ENCODE peak calls at places on chromosome 19, in seven cellular contexts. K, Y, I, V, W, A and C are unnamed samples.

GRCh38 chr19:15379996-15380647 is 535 bp upstream of the AKAP8 start:
- DNase-seq in A (no peak), Y (no peak), I (peak), V (peak), K (peak), W (no peak), C (peak)

GRCh38 chr19:41427647-41428480 is 690 bp upstream of the B3GNT8 start:
- DNase-seq in Y (peak), K (no peak), I (no peak), V (peak), W (peak), A (no peak), C (no peak)

GRCh38 chr19:42420055-42420544 is 7.1 kb downstream of the LIPE start:
- DNase-seq in W (no peak), I (peak), K (peak), V (no peak), Y (peak), A (peak), C (peak)

GRCh38 chr19:41376998-41377365 is 649 bp downstream of the TMEM91 start:
- DNase-seq in W (no peak), K (no peak), V (no peak), Y (no peak), A (no peak), I (no peak), C (no peak)

GRCh38 chr19:4144666-4145261 is 8.7 kb upstream of the CREB3L3 start:
- DNase-seq in A (peak), K (no peak), W (no peak), V (no peak), Y (no peak), I (peak), C (no peak)

GRCh38 chr19:31037311-31037710 is 311.9 kb downstream of the TSHZ3 start:
- DNase-seq in K (peak), V (no peak), Y (no peak), I (no peak), A (no peak), W (no peak), C (no peak)

GRCh38 chr19:15091918-15092753 is 10.1 kb downstream of the OR1I1 start:
- DNase-seq in K (peak), W (no peak), I (peak), Y (no peak), V (no peak), A (peak), C (peak)

GRCh38 chr19:36775768-36776167 is 3.2 kb upstream of the ZNF850 start:
- DNase-seq in V (peak), Y (no peak), W (no peak), I (no peak), A (no peak), K (no peak), C (no peak)

GRCh38 chr19:49875177-49875576 is 2.0 kb downstream of the AKT1S1 start:
- DNase-seq in V (no peak), Y (no peak), I (no peak), A (no peak), K (no peak), W (no peak), C (no peak)

GRCh38 chr19:17264641-17264979 is at the start of gene USHBP1:
- DNase-seq in I (no peak), A (no peak), Y (no peak), V (peak), K (no peak), W (no peak), C (no peak)

GRCh38 chr19:58514564-58515020 is 2.8 kb upstream of the SLC27A5 start:
- DNase-seq in W (no peak), A (no peak), I (no peak), Y (no peak), K (no peak), V (no peak), C (no peak)

GRCh38 chr19:11142528-11143171 is 12.9 kb downstream of the SPC24 start:
- DNase-seq in W (peak), V (peak), Y (no peak), A (no peak), I (peak), K (peak), C (peak)

GRCh38 chr19:30873691-30874090 is 475.5 kb downstream of the TSHZ3 start:
- DNase-seq in A (no peak), Y (no peak), W (no peak), K (no peak), I (no peak), V (no peak), C (no peak)

GRCh38 chr19:4830768-4831265 is 695 bp downstream of the TICAM1 start:
- DNase-seq in V (no peak), W (no peak), I (no peak), A (peak), K (no peak), Y (no peak), C (peak)

GRCh38 chr19:8251025-8251472 is 41.9 kb downstream of the CERS4 start:
- DNase-seq in V (peak), W (peak), A (peak), I (peak), Y (no peak), K (no peak), C (peak)

GRCh38 chr19:50549927-50550593 is 18.2 kb downstream of the LRRC4B start:
- DNase-seq in A (no peak), V (no peak), I (no peak), Y (no peak), K (no peak), W (no peak), C (no peak)

GRCh38 chr19:46471116-46471733 is at the start of gene PNMA8A:
- DNase-seq in I (peak), Y (no peak), V (peak), W (no peak), K (peak), A (no peak), C (peak)

GRCh38 chr19:42196011-42197001 is 21.2 kb downstream of the DEDD2 start:
- DNase-seq in Y (no peak), K (no peak), V (no peak), A (no peak), W (no peak), I (no peak), C (no peak)

GRCh38 chr19:10562609-10563008 is 3.2 kb downstream of the KRI1 start:
- DNase-seq in A (no peak), W (no peak), I (no peak), V (no peak), K (no peak), Y (no peak), C (no peak)

GRCh38 chr19:3612901-3613741 is 6.4 kb upstream of the TBXA2R start:
- DNase-seq in V (no peak), Y (no peak), A (no peak), K (no peak), W (no peak), I (no peak), C (no peak)

GRCh38 chr19:42254083-42254849 is 662 bp downstream of the ERF start:
- DNase-seq in Y (peak), V (peak), K (no peak), I (peak), W (peak), A (peak), C (peak)

GRCh38 chr19:4580961-4581380 is 21.5 kb upstream of the SEMA6B start:
- DNase-seq in V (no peak), Y (no peak), A (no peak), I (no peak), K (no peak), W (no peak), C (no peak)

GRCh38 chr19:47280183-47280797 is 5.6 kb downstream of the INAFM1 start:
- DNase-seq in I (no peak), Y (peak), K (no peak), V (no peak), A (no peak), W (no peak), C (peak)

GRCh38 chr19:22421797-22422196 is 349 bp downstream of the ZNF98 start:
- DNase-seq in Y (no peak), I (no peak), K (no peak), W (no peak), V (no peak), A (no peak), C (no peak)

GRCh38 chr19:41928221-41928683 is at the start of gene ERFL:
- DNase-seq in W (no peak), V (no peak), K (no peak), Y (peak), A (peak), I (no peak), C (no peak)

GRCh38 chr19:51938936-51939335 is 11.7 kb downstream of the ZNF613 start:
- DNase-seq in I (no peak), A (no peak), V (no peak), W (no peak), K (no peak), Y (no peak), C (no peak)

GRCh38 chr19:49272204-49272603 is 52.8 kb downstream of the SLC6A16 start:
- DNase-seq in Y (no peak), I (peak), A (no peak), V (no peak), K (peak), W (no peak), C (peak)

GRCh38 chr19:52474351-52475127 is 21.2 kb downstream of the ZNF578 start:
- DNase-seq in A (no peak), K (no peak), Y (no peak), V (no peak), W (no peak), I (no peak), C (no peak)

GRCh38 chr19:47226426-47227346 is 4.3 kb downstream of the BBC3 start:
- DNase-seq in K (no peak), A (no peak), I (peak), Y (peak), V (peak), W (peak), C (peak)

GRCh38 chr19:13839193-13839937 is 37.6 kb upstream of the NANOS3 start:
- DNase-seq in V (peak), Y (peak), A (peak), K (no peak), W (peak), I (peak), C (peak)

GRCh38 chr19:32810452-32810851 is 59.1 kb downstream of the SLC7A9 start:
- DNase-seq in V (no peak), W (no peak), Y (no peak), K (no peak), I (no peak), A (no peak), C (no peak)

GRCh38 chr19:54792814-54793213 is 10.6 kb upstream of the KIR2DL4 start:
- DNase-seq in A (no peak), I (no peak), V (no peak), Y (no peak), W (no peak), K (no peak), C (peak)

GRCh38 chr19:5572556-5573286 is 5.0 kb upstream of the TINCR start:
- DNase-seq in A (peak), Y (no peak), I (no peak), K (no peak), W (no peak), V (no peak), C (no peak)

GRCh38 chr19:33676999-33677665 is 55.4 kb downstream of the CHST8 start:
- DNase-seq in Y (no peak), W (no peak), I (no peak), K (no peak), V (no peak), A (no peak), C (no peak)

GRCh38 chr19:49064768-49065611 is at the start of gene NTF4:
- DNase-seq in K (no peak), Y (no peak), A (peak), W (no peak), V (no peak), I (peak), C (peak)